ENCODE peak calls at places on chromosomes 2 and 18, in five cellular contexts. B, C, E, S and X are unnamed samples.

GRCh38 chr2:24948506-24948905 is 23.2 kb downstream of the DNAJC27 start:
- DNase-seq in E (no peak), C (no peak), S (no peak), B (no peak), X (no peak)

GRCh38 chr18:78825168-78825567 is 154.4 kb upstream of the SALL3 start:
- DNase-seq in B (no peak), S (no peak), E (no peak), C (no peak), X (no peak)

GRCh38 chr2:233081731-233082221 is 21.6 kb downstream of the INPP5D start:
- DNase-seq in S (no peak), B (no peak), C (no peak), E (no peak), X (no peak)

GRCh38 chr2:96953611-96954489 is 32.5 kb downstream of the FAM178B start:
- DNase-seq in B (no peak), E (no peak), C (no peak), S (no peak), X (no peak)

GRCh38 chr2:236744316-236745105 is 174.9 kb downstream of the ACKR3 start:
- DNase-seq in E (no peak), B (peak), C (no peak), S (no peak), X (no peak)

GRCh38 chr2:16713011-16713423 is 47.4 kb upstream of the CYRIA start:
- DNase-seq in B (no peak), E (no peak), S (no peak), C (no peak), X (peak)

GRCh38 chr2:182717451-182718215 is 1.6 kb downstream of the DNAJC10 start:
- DNase-seq in C (no peak), E (peak), B (no peak), S (no peak), X (no peak)

GRCh38 chr18:4444306-4444705 is 10.8 kb downstream of the DLGAP1 start:
- DNase-seq in S (no peak), C (no peak), B (no peak), E (no peak), X (no peak)

GRCh38 chr2:28530785-28531184 is 34.9 kb downstream of the PLB1 start:
- DNase-seq in B (no peak), E (no peak), S (no peak), C (no peak), X (no peak)

GRCh38 chr18:23341383-23341782 is 111.7 kb upstream of the RIOK3 start:
- DNase-seq in B (no peak), E (no peak), C (no peak), S (no peak), X (no peak)

GRCh38 chr18:61883547-61883946 is 9.3 kb downstream of the RNF152 start:
- DNase-seq in S (no peak), B (no peak), E (no peak), C (no peak), X (no peak)

GRCh38 chr2:160683206-160683605 is 189.6 kb upstream of the RBMS1 start:
- DNase-seq in S (no peak), C (no peak), B (no peak), E (no peak), X (no peak)

GRCh38 chr2:128978155-128978707 is 659.6 kb upstream of the HS6ST1 start:
- DNase-seq in S (no peak), C (no peak), E (no peak), B (no peak), X (no peak)

GRCh38 chr18:31325051-31325450 is 7.1 kb downstream of the DSG1 start:
- DNase-seq in S (no peak), E (no peak), B (no peak), C (no peak), X (no peak)

GRCh38 chr2:72361042-72361441 is 213.4 kb upstream of the CYP26B1 start:
- DNase-seq in S (no peak), B (no peak), C (no peak), E (no peak), X (no peak)

GRCh38 chr2:16239296-16239850 is 299.0 kb downstream of the MYCN start:
- DNase-seq in C (no peak), B (no peak), S (no peak), E (no peak), X (no peak)

GRCh38 chr2:133802366-133802765 is 234.1 kb upstream of the NCKAP5 start:
- DNase-seq in B (no peak), C (no peak), E (no peak), S (no peak), X (no peak)

GRCh38 chr2:64987963-64988419 is 1.2 kb upstream of the SLC1A4 start:
- DNase-seq in S (no peak), C (no peak), B (no peak), E (peak), X (no peak)

GRCh38 chr18:49672853-49673252 is 111.0 kb downstream of the LIPG start:
- DNase-seq in B (no peak), C (no peak), S (no peak), E (no peak), X (no peak)

GRCh38 chr2:61277756-61278155 is 115.8 kb downstream of the C2orf74 start:
- DNase-seq in E (no peak), S (no peak), C (no peak), B (no peak), X (no peak)

GRCh38 chr2:237291138-237291792 is 122.7 kb downstream of the COL6A3 start:
- DNase-seq in E (no peak), S (no peak), C (peak), B (peak), X (peak)